ENCODE peak calls at places on chromosomes 11 and 22, in five cellular contexts. J is heart left ventricle, B is substantia nigra, F is breast epithelium, G is body of pancreas. P is an unnamed sample.

GRCh38 chr22:46122511-46122971 is 27.8 kb upstream of the PPARA start:
- DNase-seq in J (peak; percentile 72), B (no peak), F (no peak), G (peak; percentile 75), P (no peak)

GRCh38 chr11:127587511-127587910 is 586.9 kb upstream of the KIRREL3 start:
- DNase-seq in J (no peak), B (no peak), F (no peak), G (no peak), P (no peak)

GRCh38 chr11:3808846-3809623 is 675 bp downstream of the PGAP2 start:
- DNase-seq in J (no peak), B (no peak), F (no peak), G (peak; percentile 68), P (no peak)

GRCh38 chr11:103234974-103235373 is 125.7 kb downstream of the DYNC2H1 start:
- DNase-seq in J (no peak), B (no peak), F (no peak), G (no peak), P (no peak)

GRCh38 chr11:64864473-64865285 is 13.7 kb downstream of the EHD1 start:
- DNase-seq in J (peak; percentile 76), B (no peak), F (peak; percentile 57), G (peak; percentile 48), P (no peak)

GRCh38 chr22:50027639-50028537 is 15.3 kb upstream of the IL17REL start:
- DNase-seq in J (no peak), B (no peak), F (peak; percentile 71), G (no peak), P (no peak)

GRCh38 chr11:36023922-36024321 is 80.1 kb downstream of the LDLRAD3 start:
- DNase-seq in J (no peak), B (no peak), F (no peak), G (no peak), P (no peak)

GRCh38 chr22:42074153-42074750 is at the start of gene PHETA2:
- DNase-seq in J (peak; percentile 52), B (no peak), F (peak; percentile 42), G (peak; percentile 66), P (no peak)

GRCh38 chr22:45090364-45090960 is 73.3 kb upstream of the NUP50 start:
- DNase-seq in J (no peak), B (no peak), F (no peak), G (peak; percentile 20), P (no peak)

GRCh38 chr22:46008291-46008690 is 31.3 kb upstream of the WNT7B start:
- DNase-seq in J (no peak), B (no peak), F (no peak), G (no peak), P (no peak)

GRCh38 chr22:46432164-46433068 is 96.9 kb downstream of the TRMU start:
- DNase-seq in J (no peak), B (no peak), F (no peak), G (no peak), P (no peak)

GRCh38 chr11:68206211-68206610 is 6.9 kb downstream of the KMT5B start:
- DNase-seq in J (no peak), B (no peak), F (no peak), G (peak; percentile 25), P (no peak)

GRCh38 chr11:92569717-92570116 is 345.1 kb downstream of the FAT3 start:
- DNase-seq in J (no peak), B (no peak), F (no peak), G (no peak), P (no peak)

GRCh38 chr11:78715639-78716311 is 141.1 kb upstream of the NARS2 start:
- DNase-seq in J (no peak), B (no peak), F (no peak), G (peak; percentile 61), P (no peak)

GRCh38 chr11:88680806-88681205 is 343.3 kb upstream of the CTSC start:
- DNase-seq in J (no peak), B (no peak), F (no peak), G (no peak), P (no peak)

GRCh38 chr11:67600324-67601029 is 6.3 kb upstream of the NDUFV1 start:
- DNase-seq in J (no peak), B (no peak), F (no peak), G (no peak), P (no peak)

GRCh38 chr11:46808804-46809431 is 37.2 kb downstream of the CKAP5 start:
- DNase-seq in J (no peak), B (no peak), F (no peak), G (no peak), P (no peak)

GRCh38 chr22:19396934-19397728 is 34.4 kb downstream of the HIRA start:
- DNase-seq in J (no peak), B (no peak), F (no peak), G (no peak), P (no peak)

GRCh38 chr11:78365381-78365792 is 52.2 kb downstream of the GAB2 start:
- DNase-seq in J (no peak), B (no peak), F (no peak), G (no peak), P (no peak)

GRCh38 chr11:67055812-67056211 is 835 bp upstream of the RHOD start:
- DNase-seq in J (no peak), B (no peak), F (peak; percentile 37), G (peak; percentile 43), P (no peak)

GRCh38 chr11:68002943-68003845 is 703 bp downstream of the UNC93B1 start:
- DNase-seq in J (peak; percentile 40), B (no peak), F (no peak), G (peak; percentile 73), P (no peak)

GRCh38 chr11:68146704-68147474 is 25.7 kb upstream of the CHKA start:
- DNase-seq in J (peak; percentile 29), B (no peak), F (no peak), G (peak; percentile 92), P (no peak)

GRCh38 chr22:49817359-49817758 is 10.3 kb downstream of the BRD1 start:
- DNase-seq in J (no peak), B (no peak), F (no peak), G (no peak), P (no peak)

GRCh38 chr22:19109198-19110063 is 12.8 kb downstream of the DGCR2 start:
- DNase-seq in J (no peak), B (no peak), F (peak; percentile 62), G (peak; percentile 66), P (no peak)

GRCh38 chr11:127017482-127017881 is 16.9 kb upstream of the KIRREL3 start:
- DNase-seq in J (no peak), B (no peak), F (no peak), G (no peak), P (no peak)

GRCh38 chr11:134131628-134132244 is 62.9 kb downstream of the JAM3 start:
- DNase-seq in J (no peak), B (no peak), F (no peak), G (no peak), P (no peak)

GRCh38 chr11:27216268-27217149 is 146.5 kb downstream of the CCDC34 start:
- DNase-seq in J (peak; percentile 60), B (no peak), F (no peak), G (peak; percentile 66), P (no peak)

GRCh38 chr11:73981051-73981805 is 1.4 kb downstream of the UCP2 start:
- DNase-seq in J (no peak), B (no peak), F (no peak), G (no peak), P (no peak)

GRCh38 chr11:73983764-73984543 is 1.3 kb upstream of the UCP2 start:
- DNase-seq in J (no peak), B (no peak), F (no peak), G (no peak), P (no peak)

GRCh38 chr11:73982990-73983763 is 534 bp upstream of the UCP2 start:
- DNase-seq in J (peak; percentile 93), B (peak; percentile 80), F (peak; percentile 86), G (peak; percentile 91), P (peak; percentile 92)

GRCh38 chr11:73980001-73980960 is 2.4 kb downstream of the UCP2 start:
- DNase-seq in J (peak; percentile 30), B (no peak), F (peak; percentile 40), G (peak; percentile 75), P (no peak)

GRCh38 chr11:73982595-73982989 is at the start of gene UCP2:
- DNase-seq in J (peak; percentile 83), B (peak; percentile 78), F (peak; percentile 67), G (peak; percentile 82), P (no peak)
- H3K27ac ChIP-seq in J (peak within 1 kb of the TSS; percentile 76), B (peak within 1 kb of the TSS; percentile 97), F (peak within 1 kb of the TSS; percentile 84), G (peak within 1 kb of the TSS; percentile 90), P (peak within 1 kb of the TSS; percentile 42)

GRCh38 chr22:31085928-31086327 is 4.8 kb downstream of the SMTN start:
- DNase-seq in J (no peak), B (no peak), F (no peak), G (no peak), P (no peak)
- H3K27ac ChIP-seq in J (peak overlapping the region; percentile 99), B (peak overlapping the region; percentile 98), F (peak overlapping the region; percentile 97), G (peak overlapping the region; percentile 91), P (peak overlapping the region; percentile 97)

GRCh38 chr22:37747715-37748100 is 50.9 kb downstream of the TRIOBP start:
- DNase-seq in J (no peak), B (no peak), F (no peak), G (no peak), P (no peak)

GRCh38 chr22:37750596-37751162 is 53.8 kb downstream of the TRIOBP start:
- DNase-seq in J (no peak), B (no peak), F (no peak), G (peak; percentile 66), P (no peak)

GRCh38 chr22:37748659-37749058 is 51.8 kb downstream of the TRIOBP start:
- DNase-seq in J (no peak), B (no peak), F (no peak), G (no peak), P (no peak)

GRCh38 chr22:37749831-37750595 is 53.2 kb downstream of the TRIOBP start:
- DNase-seq in J (peak; percentile 57), B (no peak), F (peak; percentile 83), G (peak; percentile 52), P (no peak)

GRCh38 chr22:37749223-37749622 is 52.4 kb downstream of the TRIOBP start:
- DNase-seq in J (no peak), B (no peak), F (peak; percentile 91), G (peak; percentile 64), P (no peak)
- H3K27ac ChIP-seq in J (peak overlapping the region; percentile 100), B (no peak overlapping the region), F (peak overlapping the region; percentile 99), G (peak overlapping the region; percentile 86), P (peak overlapping the region; percentile 93)

GRCh38 chr11:6611092-6612007 is 666 bp downstream of the TAF10 start:
- DNase-seq in J (peak; percentile 58), B (no peak), F (peak; percentile 39), G (peak; percentile 39), P (peak; percentile 86)

GRCh38 chr11:6612008-6612815 is at the start of gene TAF10:
- DNase-seq in J (peak; percentile 99), B (peak; percentile 74), F (peak; percentile 97), G (peak; percentile 98), P (peak; percentile 97)

GRCh38 chr11:6608726-6609501 is 3.1 kb downstream of the TAF10 start:
- DNase-seq in J (peak; percentile 7), B (no peak), F (peak; percentile 19), G (no peak), P (peak; percentile 85)

GRCh38 chr11:6609502-6610015 is 2.5 kb downstream of the TAF10 start:
- DNase-seq in J (peak; percentile 8), B (no peak), F (peak; percentile 16), G (no peak), P (no peak)

DNA sequence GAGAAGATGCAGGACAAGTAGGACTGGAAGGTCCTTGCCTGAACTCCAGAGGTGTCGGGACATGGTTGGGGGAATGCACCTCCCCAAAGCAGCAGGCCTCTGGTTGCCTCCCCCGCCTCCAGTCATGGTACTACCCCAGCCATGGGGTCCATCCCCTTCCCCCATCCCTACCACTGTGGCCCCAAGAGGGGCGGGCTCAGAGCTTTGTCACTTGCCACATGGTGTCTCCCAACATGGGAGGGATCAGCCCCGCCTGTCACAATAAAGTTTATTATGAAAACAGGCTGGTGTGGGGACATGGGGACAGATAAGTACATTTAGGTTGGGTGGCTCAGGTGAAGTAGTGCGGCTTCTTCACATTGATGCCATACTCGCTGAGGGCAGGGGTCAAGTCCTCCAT is 1.4 kb downstream of the TAF10 start:
- DNase-seq in J (no peak), B (no peak), F (no peak), G (no peak), P (no peak)
- H3K27ac ChIP-seq in J (peak overlapping the region; percentile 97), B (no peak overlapping the region), F (peak overlapping the region; percentile 93), G (peak overlapping the region; percentile 99), P (peak overlapping the region; percentile 95)